ENCODE peak calls at places on chromosomes 16 and 17, in four cellular contexts. J is GM12878, O is SK-N-SH, N is K562. G is an unnamed sample.

GRCh38 chr17:1793447-1793806 is 31.6 kb downstream of the SERPINF1 start:
- DNase-seq in N (peak), O (no peak), J (no peak), G (no peak)

GRCh38 chr17:13550291-13550690 is 51.4 kb downstream of the HS3ST3A1 start:
- DNase-seq in J (no peak), O (no peak), N (no peak), G (no peak)

GRCh38 chr17:80843741-80844156 is 147.9 kb upstream of the CHMP6 start:
- DNase-seq in N (no peak), O (no peak), J (no peak), G (no peak)

GRCh38 chr16:22373662-22374310 is 633 bp downstream of the CDR2 start:
- DNase-seq in O (peak), N (peak), J (no peak), G (peak)

GRCh38 chr16:81429045-81429521 is 15.5 kb upstream of the CMIP start:
- DNase-seq in O (peak), N (peak), J (no peak), G (peak)

GRCh38 chr17:17663160-17664072 is 17.8 kb upstream of the RAI1 start:
- DNase-seq in J (peak), N (peak), O (peak), G (peak)

GRCh38 chr16:8853611-8854010 is 15.2 kb downstream of the CARHSP1 start:
- DNase-seq in N (no peak), J (no peak), O (no peak), G (no peak)

GRCh38 chr17:8044819-8045810 is 6.3 kb downstream of the ALOX15B start:
- DNase-seq in N (no peak), O (no peak), J (no peak), G (no peak)

GRCh38 chr17:14091367-14091766 is 22.1 kb downstream of the COX10 start:
- DNase-seq in J (no peak), O (no peak), N (no peak), G (no peak)

GRCh38 chr17:58703137-58703846 is 10.9 kb downstream of the RAD51C start:
- DNase-seq in J (no peak), O (no peak), N (no peak), G (no peak)

GRCh38 chr17:42797067-42798007 is 1.2 kb downstream of the COA3 start:
- DNase-seq in J (no peak), O (no peak), N (peak), G (no peak)

DNA sequence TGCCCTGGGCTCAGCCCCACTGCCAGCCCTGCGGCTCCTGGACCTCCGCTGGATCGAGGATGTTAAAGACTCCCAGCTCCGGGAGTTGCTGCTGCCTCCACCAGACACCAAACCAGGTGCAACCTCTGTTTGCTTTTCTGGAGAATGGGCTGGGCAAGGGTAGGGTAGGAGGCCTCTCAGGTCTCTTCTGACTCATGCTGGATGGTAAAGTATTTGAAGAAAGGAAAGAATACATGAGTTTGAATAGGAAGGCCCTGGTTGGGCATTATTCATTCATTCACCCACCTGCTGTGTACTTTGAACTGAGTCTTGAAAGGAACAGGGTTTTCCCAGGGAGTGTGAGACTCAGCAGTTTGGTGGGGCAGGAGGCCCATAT is 6.5 kb upstream of the ORAI3 start:
- DNase-seq in O (no peak), N (no peak), J (no peak), G (no peak)
- TF ChIP-seq USF1 in O (no peak), N (no peak), J (no peak), G (no peak)

DNA sequence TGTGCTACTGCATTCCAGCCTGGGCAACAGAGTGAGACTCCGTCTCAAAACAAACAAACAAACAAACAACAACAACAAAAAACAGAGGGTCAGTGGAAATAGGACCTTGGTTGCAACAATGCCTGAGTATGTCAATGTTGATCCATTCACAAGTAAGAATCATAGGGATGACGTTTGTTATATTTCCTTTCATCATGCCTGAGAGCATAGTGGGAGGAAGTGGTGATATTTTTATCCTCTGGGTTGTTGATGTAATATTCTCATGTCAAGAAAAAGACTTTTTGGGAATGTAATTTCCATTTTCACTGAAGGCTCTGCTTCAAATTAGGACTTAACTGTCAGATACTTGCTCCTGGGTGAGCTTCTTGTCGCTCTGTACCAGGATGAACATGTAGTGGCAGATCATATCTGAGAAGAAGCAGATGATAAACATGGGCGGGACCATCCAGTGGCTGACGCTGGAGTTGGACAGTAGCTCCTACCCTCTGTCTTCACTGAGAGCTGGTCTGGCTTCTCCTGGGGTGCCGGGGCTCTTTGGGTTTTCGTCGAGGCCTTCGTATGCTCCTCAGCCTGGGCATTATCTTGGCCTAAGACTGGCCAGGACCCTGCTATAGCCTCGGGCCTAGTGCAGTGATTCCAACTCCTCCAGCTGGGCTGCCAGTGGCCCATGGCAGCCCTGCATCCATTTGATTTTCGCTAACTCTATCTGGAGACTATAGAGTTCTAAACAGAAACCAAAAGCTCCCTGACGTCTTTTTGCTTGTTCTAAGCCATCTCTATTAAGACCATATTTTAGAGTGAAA is 19.6 kb downstream of the CYB5B start:
- DNase-seq in N (peak), O (peak), J (no peak), G (no peak)
- TF ChIP-seq USF1 in N (no peak), O (no peak), J (no peak), G (no peak)

GRCh38 chr16:74936902-74937560 is 47.9 kb downstream of the WDR59 start:
- DNase-seq in N (no peak), O (no peak), J (peak), G (no peak)
- TF ChIP-seq USF1 in N (no peak), O (no peak), J (no peak), G (no peak)

GRCh38 chr17:79183221-79184158 is 108.9 kb downstream of the ENGASE start:
- DNase-seq in N (no peak), J (no peak), O (peak), G (peak)
- TF ChIP-seq USF1 in N (no peak), J (no peak), O (no peak), G (no peak)

GRCh38 chr17:83135692-83136091 is 56.3 kb downstream of the METRNL start:
- DNase-seq in J (no peak), N (no peak), O (peak), G (no peak)

GRCh38 chr17:83129676-83130075 is 50.3 kb downstream of the METRNL start:
- DNase-seq in N (no peak), J (no peak), O (no peak), G (no peak)

GRCh38 chr17:83131268-83132011 is 52.0 kb downstream of the METRNL start:
- DNase-seq in N (peak), J (no peak), O (no peak), G (no peak)

GRCh38 chr17:83133302-83134121 is 54.1 kb downstream of the METRNL start:
- DNase-seq in O (peak), N (no peak), J (no peak), G (no peak)

DNA sequence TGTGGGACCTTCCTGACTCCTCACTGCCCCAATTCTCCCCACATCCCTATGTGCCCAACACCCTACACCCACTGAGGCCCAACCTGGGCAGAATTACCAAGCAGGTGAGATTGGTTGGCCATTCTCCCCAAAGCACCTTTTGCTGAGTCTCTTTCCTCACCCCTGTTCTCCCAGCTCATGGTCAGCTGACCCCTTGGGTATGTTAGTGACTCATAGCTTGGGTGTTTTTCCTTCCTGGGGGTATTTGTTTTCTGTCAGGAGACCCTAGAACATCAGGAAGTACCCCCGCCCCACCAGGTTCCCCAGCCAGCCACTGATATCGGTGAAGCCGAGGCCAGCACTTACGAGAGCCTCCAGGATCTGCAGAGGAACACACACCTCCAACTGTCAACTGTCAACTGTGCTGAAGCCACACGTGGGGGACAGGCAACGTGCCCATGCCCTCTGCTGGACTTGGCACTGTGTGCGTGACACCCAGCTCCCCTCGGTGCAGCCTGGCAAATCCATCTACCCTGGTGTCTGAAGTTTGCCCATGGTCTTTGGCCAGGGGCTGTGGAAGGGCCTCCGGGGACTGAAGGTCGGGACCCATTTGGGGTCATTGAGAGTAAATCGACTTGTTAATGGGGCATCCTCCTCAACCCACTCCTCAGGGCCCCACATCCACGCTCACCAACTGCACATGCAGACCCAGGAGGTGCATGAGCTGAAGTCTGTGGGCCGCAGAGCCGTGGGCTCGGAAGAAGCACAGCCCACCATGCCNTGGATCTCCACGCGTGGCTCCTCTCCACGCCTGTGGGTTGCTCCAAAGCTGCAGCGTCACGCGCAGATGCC is 53.1 kb downstream of the METRNL start:
- DNase-seq in J (no peak), N (no peak), O (no peak), G (no peak)
- TF ChIP-seq USF1 in J (no peak), N (peak), O (no peak), G (no peak)

GRCh38 chr16:55479560-55480197 is 681 bp downstream of the MMP2 start:
- DNase-seq in O (peak), N (no peak), J (no peak), G (no peak)

GRCh38 chr16:55476625-55477533 is 2.1 kb upstream of the MMP2 start:
- DNase-seq in N (no peak), O (no peak), J (no peak), G (no peak)

GRCh38 chr16:55480228-55480655 is 1.2 kb downstream of the MMP2 start:
- DNase-seq in O (peak), J (no peak), N (peak), G (peak)

GRCh38 chr16:55482056-55482455 is 3.1 kb downstream of the MMP2 start:
- DNase-seq in J (no peak), N (no peak), O (no peak), G (no peak)

DNA sequence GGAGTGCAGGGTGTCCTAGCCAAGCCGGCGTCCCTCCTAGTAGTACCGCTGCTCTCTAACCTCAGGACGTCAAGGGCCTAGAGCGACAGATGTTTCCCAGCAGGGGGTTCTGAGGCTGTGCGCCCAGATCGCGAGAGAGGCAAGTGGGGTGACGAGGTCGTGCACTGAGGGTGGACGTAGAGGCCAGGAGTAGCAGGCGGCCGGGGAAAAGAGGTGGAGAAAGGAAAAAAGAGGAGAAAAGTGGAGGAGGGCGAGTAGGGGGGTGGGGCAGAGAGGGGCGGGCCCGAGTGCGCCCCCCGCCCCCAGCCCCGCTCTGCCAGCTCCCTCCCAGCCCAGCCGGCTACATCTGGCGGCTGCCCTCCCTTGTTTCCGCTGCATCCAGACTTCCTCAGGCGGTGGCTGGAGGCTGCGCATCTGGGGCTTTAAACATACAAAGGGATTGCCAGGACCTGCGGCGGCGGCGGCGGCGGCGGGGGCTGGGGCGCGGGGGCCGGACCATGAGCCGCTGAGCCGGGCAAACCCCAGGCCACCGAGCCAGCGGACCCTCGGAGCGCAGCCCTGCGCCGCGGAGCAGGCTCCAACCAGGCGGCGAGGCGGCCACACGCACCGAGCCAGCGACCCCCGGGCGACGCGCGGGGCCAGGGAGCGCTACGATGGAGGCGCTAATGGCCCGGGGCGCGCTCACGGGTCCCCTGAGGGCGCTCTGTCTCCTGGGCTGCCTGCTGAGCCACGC is at the start of gene MMP2:
- DNase-seq in N (no peak), O (peak), J (no peak), G (peak)
- TF ChIP-seq USF1 in N (no peak), O (no peak), J (no peak), G (no peak)

DNA sequence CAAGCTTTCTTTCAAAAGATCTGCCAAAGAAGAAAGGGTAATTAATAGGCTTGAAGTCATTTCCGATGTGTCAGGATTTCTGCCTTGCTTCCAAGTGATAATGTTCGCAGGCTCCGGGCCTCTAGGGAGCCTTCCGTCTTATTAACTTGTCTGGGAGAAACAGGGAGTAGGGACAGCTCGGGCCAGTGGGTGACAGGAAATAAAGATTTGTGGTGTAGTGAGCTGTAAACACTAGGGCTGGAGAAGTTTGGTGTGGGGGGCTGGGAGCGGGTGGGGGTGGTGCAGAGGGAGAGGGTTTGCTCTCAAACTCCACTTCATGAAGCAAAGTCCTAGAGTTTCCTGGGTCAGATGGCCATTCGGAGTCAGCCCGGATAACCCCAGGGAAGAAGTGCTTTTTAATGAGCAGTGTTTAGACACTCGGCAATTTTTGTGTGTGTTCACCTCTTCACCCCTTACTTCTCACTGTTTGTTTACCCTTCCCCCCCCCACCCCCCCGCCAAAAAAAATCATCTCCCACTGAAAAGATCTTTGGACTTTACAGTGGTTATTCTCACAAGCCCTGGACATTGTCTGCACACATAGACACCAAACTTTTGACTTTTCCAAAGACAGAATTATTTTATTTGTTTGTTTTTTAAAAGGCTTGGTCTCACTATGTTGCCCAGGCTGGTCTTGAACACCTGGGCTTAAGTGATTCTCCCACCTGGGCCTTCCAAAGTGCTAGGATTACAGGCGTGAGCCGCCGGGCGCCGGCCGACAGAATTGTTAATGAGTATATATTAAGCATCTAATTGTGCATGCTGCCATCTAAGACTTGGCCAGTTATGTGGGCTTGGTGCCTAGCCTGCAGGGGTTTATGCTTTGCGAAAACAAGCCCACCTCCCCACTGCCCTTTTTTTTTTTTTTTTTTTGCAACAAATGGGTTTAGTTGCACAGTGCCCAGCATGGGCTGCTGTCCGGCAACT is 196.4 kb downstream of the CCDC182 start:
- DNase-seq in J (no peak), O (no peak), N (peak), G (no peak)
- TF ChIP-seq USF1 in J (no peak), O (no peak), N (no peak), G (no peak)

GRCh38 chr16:49398761-49399160 is 25.2 kb downstream of the C16orf78 start:
- DNase-seq in O (no peak), N (no peak), J (no peak), G (no peak)
- TF ChIP-seq USF1 in O (no peak), N (no peak), J (no peak), G (no peak)

GRCh38 chr16:66935319-66936011 is at the start of gene CES2:
- DNase-seq in O (peak), N (peak), J (no peak), G (no peak)
- TF ChIP-seq USF1 in O (no peak), N (no peak), J (no peak), G (no peak)